ENCODE peak calls at places on chromosome 2, in ten cellular contexts. H is mammary epithelial cell; K is CD8-positive, alpha-beta T cell; P is ovary; D is uterus; V is IMR-90; E is tibial artery; X is PC-9; W is testis; N is cardiac muscle cell. Q is an unnamed sample.

GRCh38 chr2:4995466-4995865 is 696.7 kb upstream of the SOX11 start:
- DNase-seq in H (no peak), K (no peak), P (no peak), D (no peak), V (no peak), E (no peak), X (no peak), W (no peak), N (no peak), Q (no peak)

GRCh38 chr2:207663870-207664545 is 38.8 kb upstream of the METTL21A start:
- DNase-seq in H (no peak), K (no peak), P (no peak), D (no peak), V (no peak), E (no peak), X (no peak), W (no peak), N (no peak), Q (no peak)

GRCh38 chr2:231052494-231053451 is 3.9 kb upstream of the PSMD1 start:
- DNase-seq in H (peak; percentile 77), K (peak; percentile 76), P (peak; percentile 86), D (peak; percentile 68), V (peak; percentile 77), E (peak; percentile 88), X (peak; percentile 47), W (peak; percentile 91), N (peak; percentile 90), Q (peak; percentile 85)

GRCh38 chr2:184004289-184004944 is 593.9 kb upstream of the ZNF804A start:
- DNase-seq in H (no peak), K (no peak), P (no peak), D (no peak), V (no peak), E (no peak), X (no peak), W (no peak), N (peak; percentile 22), Q (no peak)

GRCh38 chr2:24793752-24794477 is 690 bp downstream of the CENPO start:
- DNase-seq in H (peak; percentile 37), K (no peak), P (no peak), D (no peak), V (peak; percentile 35), E (no peak), X (no peak), W (no peak), N (peak; percentile 46), Q (no peak)

GRCh38 chr2:164746713-164747112 is 94.9 kb downstream of the COBLL1 start:
- DNase-seq in H (no peak), K (no peak), P (no peak), D (no peak), V (no peak), E (no peak), X (no peak), W (no peak), N (no peak), Q (no peak)

GRCh38 chr2:227890495-227891079 is 19.2 kb downstream of the DAW1 start:
- DNase-seq in H (peak; percentile 42), K (no peak), P (no peak), D (no peak), V (peak; percentile 61), E (no peak), X (no peak), W (no peak), N (peak; percentile 75), Q (no peak)

GRCh38 chr2:130341562-130342019 is 1.1 kb upstream of the IMP4 start:
- DNase-seq in H (no peak), K (no peak), P (no peak), D (no peak), V (no peak), E (peak; percentile 63), X (no peak), W (no peak), N (no peak), Q (no peak)

GRCh38 chr2:61536086-61536722 is 2.0 kb downstream of the XPO1 start:
- DNase-seq in H (no peak), K (no peak), P (peak; percentile 80), D (no peak), V (peak; percentile 16), E (no peak), X (peak; percentile 88), W (peak; percentile 96), N (peak; percentile 94), Q (no peak)

GRCh38 chr2:196205891-196206408 is 34.6 kb upstream of the STK17B start:
- DNase-seq in H (no peak), K (no peak), P (no peak), D (no peak), V (no peak), E (peak; percentile 72), X (no peak), W (no peak), N (no peak), Q (no peak)

GRCh38 chr2:172329404-172330059 is 97.9 kb upstream of the ITGA6 start:
- DNase-seq in H (no peak), K (no peak), P (peak; percentile 54), D (peak; percentile 75), V (no peak), E (peak; percentile 71), X (no peak), W (no peak), N (no peak), Q (peak; percentile 31)

GRCh38 chr2:49165662-49166061 is 11.3 kb upstream of the FSHR start:
- DNase-seq in H (no peak), K (no peak), P (no peak), D (no peak), V (no peak), E (no peak), X (no peak), W (no peak), N (no peak), Q (no peak)

GRCh38 chr2:99827296-99827999 is 314.9 kb downstream of the AFF3 start:
- DNase-seq in H (no peak), K (no peak), P (no peak), D (no peak), V (no peak), E (no peak), X (no peak), W (no peak), N (no peak), Q (no peak)

GRCh38 chr2:98637401-98638144 is 29.2 kb downstream of the UNC50 start:
- DNase-seq in H (no peak), K (peak; percentile 29), P (no peak), D (no peak), V (no peak), E (no peak), X (no peak), W (no peak), N (no peak), Q (no peak)

GRCh38 chr2:166411473-166412230 is 35.9 kb upstream of the SCN9A start:
- DNase-seq in H (peak; percentile 36), K (no peak), P (no peak), D (no peak), V (peak; percentile 75), E (no peak), X (no peak), W (no peak), N (no peak), Q (no peak)

GRCh38 chr2:199470672-199471442 is 13.1 kb upstream of the SATB2 start:
- DNase-seq in H (no peak), K (no peak), P (no peak), D (no peak), V (no peak), E (no peak), X (no peak), W (no peak), N (no peak), Q (no peak)
- H3K4me3 ChIP-seq in H (no peak overlapping the region), K (no peak overlapping the region), P (no peak overlapping the region), D (no peak overlapping the region), V (peak overlapping the region; percentile 28), E (peak overlapping the region; percentile 13), X (no peak overlapping the region), W (peak overlapping the region; percentile 5), N (no peak overlapping the region), Q (no peak overlapping the region)

GRCh38 chr2:232353096-232353495 is 25.5 kb upstream of the ALPP start:
- DNase-seq in H (no peak), K (no peak), P (peak; percentile 18), D (no peak), V (no peak), E (no peak), X (no peak), W (no peak), N (no peak), Q (no peak)
- H3K27me3 ChIP-seq in H (peaks cover 29% of the 10 kb centered on the region), K (peaks cover 20% of the 10 kb centered on the region), P (no peaks in the 10 kb centered on the region), D (peaks cover 3% of the 10 kb centered on the region), V (peaks cover 46% of the 10 kb centered on the region), E (peaks cover 53% of the 10 kb centered on the region), X (no peaks in the 10 kb centered on the region), W (no peaks in the 10 kb centered on the region), N (peaks cover 63% of the 10 kb centered on the region), Q (peaks cover 10% of the 10 kb centered on the region)

GRCh38 chr2:241595600-241596140 is 37.1 kb downstream of the BOK start:
- DNase-seq in H (no peak), K (no peak), P (no peak), D (no peak), V (no peak), E (peak; percentile 31), X (no peak), W (no peak), N (peak; percentile 24), Q (no peak)
- TF ChIP-seq CTCF in H (no peak), K (no peak), P (no peak), D (no peak), V (peak; percentile 5), E (no peak), X (peak; percentile 42), W (no peak), N (peak; percentile 55), Q (no peak)

GRCh38 chr2:237674731-237675276 is 47.4 kb downstream of the LRRFIP1 start:
- DNase-seq in H (peak; percentile 87), K (peak; percentile 76), P (peak; percentile 81), D (peak; percentile 89), V (peak; percentile 75), E (peak; percentile 94), X (no peak), W (peak; percentile 85), N (peak; percentile 74), Q (peak; percentile 89)

GRCh38 chr2:237673130-237673921 is 45.9 kb downstream of the LRRFIP1 start:
- DNase-seq in H (peak; percentile 79), K (peak; percentile 71), P (no peak), D (no peak), V (peak; percentile 75), E (peak; percentile 81), X (peak; percentile 54), W (peak; percentile 66), N (peak; percentile 51), Q (peak; percentile 72)

GRCh38 chr2:237672731-237673129 is 45.3 kb downstream of the LRRFIP1 start:
- DNase-seq in H (no peak), K (no peak), P (no peak), D (no peak), V (no peak), E (no peak), X (no peak), W (no peak), N (no peak), Q (no peak)

GRCh38 chr2:237677951-237678481 is 50.6 kb downstream of the LRRFIP1 start:
- DNase-seq in H (no peak), K (no peak), P (no peak), D (peak; percentile 81), V (peak; percentile 95), E (peak; percentile 66), X (peak; percentile 93), W (no peak), N (no peak), Q (peak; percentile 61)

DNA sequence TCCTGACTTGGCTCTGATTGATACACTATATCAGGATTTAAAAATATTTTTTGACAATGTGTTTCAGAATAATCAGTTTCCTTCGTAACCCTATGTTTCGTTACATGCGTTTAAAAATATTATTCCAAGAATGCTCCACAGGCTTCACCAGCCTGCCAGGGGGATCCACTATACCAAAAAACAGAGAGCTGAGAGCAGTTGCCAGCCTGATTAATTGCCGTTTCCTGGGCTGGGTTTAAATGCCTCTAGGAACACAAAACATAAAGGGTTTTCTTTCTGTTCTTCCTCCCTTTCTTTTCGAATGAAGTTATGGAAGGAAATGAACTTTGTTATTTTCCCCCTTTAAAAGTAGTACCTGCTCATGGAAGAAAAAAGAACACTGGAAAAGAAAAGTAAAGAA is 47.9 kb downstream of the LRRFIP1 start:
- DNase-seq in H (no peak), K (no peak), P (no peak), D (no peak), V (no peak), E (no peak), X (no peak), W (no peak), N (no peak), Q (no peak)
- H3K4me3 ChIP-seq in H (no peak overlapping the region), K (peak overlapping the region; percentile 63), P (no peak overlapping the region), D (no peak overlapping the region), V (no peak overlapping the region), E (peak overlapping the region; percentile 30), X (no peak overlapping the region), W (no peak overlapping the region), N (no peak overlapping the region), Q (no peak overlapping the region)